ENCODE peak calls at places on chromosomes 6 and 20, in ten cellular contexts. S is K562, M is tibial nerve, B is A549, E is suprapubic skin, T is stomach, G is H1, J is esophagus muscularis mucosa, R is HepG2, V is sigmoid colon. Z is an unnamed sample.

GRCh38 chr20:47502271-47502730 is 614 bp downstream of the NCOA3 start:
- DNase-seq in S (peak), M (peak), B (no peak), E (no peak), T (no peak), G (peak), J (no peak), R (no peak), V (no peak), Z (no peak)

GRCh38 chr6:42440027-42440426 is 11.7 kb downstream of the TRERF1 start:
- DNase-seq in S (no peak), M (no peak), B (no peak), E (no peak), T (no peak), G (peak), J (no peak), R (no peak), V (no peak), Z (no peak)

GRCh38 chr6:110410534-110410933 is 4.8 kb downstream of the DDO start:
- DNase-seq in S (no peak), M (no peak), B (no peak), E (no peak), T (no peak), G (no peak), J (no peak), R (no peak), V (no peak), Z (no peak)

GRCh38 chr6:111122458-111123286 is 35.4 kb downstream of the SLC16A10 start:
- DNase-seq in S (no peak), M (no peak), B (no peak), E (no peak), T (no peak), G (no peak), J (no peak), R (no peak), V (no peak), Z (no peak)

GRCh38 chr20:55535366-55535765 is 470.0 kb downstream of the CBLN4 start:
- DNase-seq in S (no peak), M (no peak), B (no peak), E (no peak), T (no peak), G (no peak), J (no peak), R (no peak), V (no peak), Z (no peak)

GRCh38 chr6:5499644-5500306 is 238.5 kb downstream of the FARS2 start:
- DNase-seq in S (no peak), M (no peak), B (no peak), E (no peak), T (no peak), G (no peak), J (no peak), R (no peak), V (no peak), Z (no peak)

GRCh38 chr6:105993341-105993740 is 92.8 kb upstream of the PRDM1 start:
- DNase-seq in S (no peak), M (no peak), B (no peak), E (no peak), T (no peak), G (no peak), J (no peak), R (no peak), V (no peak), Z (no peak)

GRCh38 chr6:51218181-51218580 is 399.5 kb downstream of the TFAP2B start:
- DNase-seq in S (no peak), M (no peak), B (no peak), E (no peak), T (no peak), G (no peak), J (no peak), R (no peak), V (no peak), Z (no peak)

GRCh38 chr6:66897576-66897975 is 1190.5 kb upstream of the EYS start:
- DNase-seq in S (no peak), M (peak), B (peak), E (no peak), T (no peak), G (peak), J (no peak), R (peak), V (no peak), Z (no peak)

GRCh38 chr6:67362976-67363375 is 1272.1 kb upstream of the ADGRB3 start:
- DNase-seq in S (peak), M (no peak), B (no peak), E (no peak), T (no peak), G (no peak), J (no peak), R (no peak), V (no peak), Z (no peak)

GRCh38 chr6:5181494-5182287 is 79.1 kb downstream of the LYRM4 start:
- DNase-seq in S (no peak), M (no peak), B (peak), E (no peak), T (no peak), G (no peak), J (no peak), R (no peak), V (no peak), Z (no peak)

GRCh38 chr6:82396964-82397761 is 33.5 kb downstream of the TPBG start:
- DNase-seq in S (no peak), M (no peak), B (peak), E (no peak), T (no peak), G (no peak), J (no peak), R (no peak), V (no peak), Z (no peak)

GRCh38 chr6:81166770-81167169 is 585.7 kb downstream of the TENT5A start:
- DNase-seq in S (no peak), M (no peak), B (no peak), E (no peak), T (no peak), G (no peak), J (no peak), R (no peak), V (no peak), Z (peak)

GRCh38 chr6:22880686-22881433 is 311.5 kb downstream of the HDGFL1 start:
- DNase-seq in S (no peak), M (no peak), B (peak), E (no peak), T (no peak), G (no peak), J (no peak), R (peak), V (no peak), Z (no peak)

GRCh38 chr6:109379706-109380105 is 2.6 kb downstream of the CD164 start:
- DNase-seq in S (peak), M (no peak), B (no peak), E (no peak), T (no peak), G (no peak), J (no peak), R (no peak), V (no peak), Z (no peak)

GRCh38 chr6:70080443-70081062 is 214.2 kb downstream of the COL19A1 start:
- DNase-seq in S (no peak), M (no peak), B (no peak), E (no peak), T (no peak), G (no peak), J (no peak), R (no peak), V (no peak), Z (no peak)

GRCh38 chr6:112251170-112251945 is 3.0 kb downstream of the LAMA4 start:
- DNase-seq in S (no peak), M (peak), B (no peak), E (no peak), T (no peak), G (no peak), J (no peak), R (no peak), V (peak), Z (peak)

GRCh38 chr6:47700051-47700450 is 1.7 kb downstream of the ADGRF4 start:
- DNase-seq in S (no peak), M (no peak), B (peak), E (no peak), T (no peak), G (no peak), J (peak), R (no peak), V (no peak), Z (no peak)
- TF ChIP-seq EP300 in S (no peak), M (no peak), B (no peak), E (no peak), T (no peak), G (no peak), J (no peak), R (no peak), V (no peak), Z (no peak)

GRCh38 chr20:54195483-54196472 is 12.1 kb upstream of the PFDN4 start:
- DNase-seq in S (no peak), M (no peak), B (peak), E (no peak), T (no peak), G (no peak), J (peak), R (peak), V (no peak), Z (no peak)

GRCh38 chr20:54193817-54194216 is 14.1 kb upstream of the PFDN4 start:
- DNase-seq in S (no peak), M (no peak), B (no peak), E (no peak), T (no peak), G (no peak), J (peak), R (no peak), V (no peak), Z (no peak)

GRCh38 chr20:54197621-54198604 is 10.0 kb upstream of the PFDN4 start:
- DNase-seq in S (no peak), M (no peak), B (peak), E (no peak), T (no peak), G (no peak), J (peak), R (peak), V (no peak), Z (no peak)

GRCh38 chr20:54199283-54199682 is 8.6 kb upstream of the PFDN4 start:
- DNase-seq in S (no peak), M (no peak), B (no peak), E (no peak), T (no peak), G (no peak), J (peak), R (no peak), V (no peak), Z (no peak)

DNA sequence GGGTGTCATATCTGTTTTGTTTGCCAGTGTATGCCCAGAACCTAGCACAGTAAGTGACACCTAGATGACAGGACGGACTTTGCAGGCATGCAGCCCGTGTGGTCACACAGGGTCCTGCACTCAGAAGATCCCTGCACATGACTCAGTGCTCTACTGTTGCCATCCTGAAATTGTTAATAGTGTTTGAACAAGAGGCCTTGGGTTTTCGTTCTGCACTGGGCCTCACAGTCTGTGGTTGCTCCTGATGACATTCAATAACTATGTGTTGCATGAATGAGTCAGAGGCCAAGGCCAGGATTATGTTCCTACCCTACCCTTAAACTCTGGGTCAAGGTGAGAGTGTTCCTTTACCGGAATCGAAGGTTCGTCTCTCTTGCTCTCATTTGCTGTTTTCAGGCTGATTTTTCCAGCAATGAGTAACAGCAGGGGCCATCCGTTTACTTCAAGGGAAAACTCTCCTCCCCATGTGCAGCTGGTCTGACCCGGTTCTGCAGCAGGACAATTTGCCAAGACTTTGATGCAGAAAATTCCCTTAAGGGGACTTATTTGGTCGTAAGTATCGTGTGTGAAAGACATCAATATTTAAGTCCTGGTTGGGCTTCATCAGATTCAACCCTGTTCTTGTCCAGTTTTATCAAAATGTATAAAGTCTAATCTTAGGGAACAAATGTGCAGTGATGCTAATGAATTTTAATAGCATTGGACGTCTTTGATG is 13.0 kb upstream of the PFDN4 start:
- DNase-seq in S (no peak), M (no peak), B (peak), E (no peak), T (no peak), G (no peak), J (peak), R (peak), V (no peak), Z (no peak)
- TF ChIP-seq CTCF in S (no peak), M (no peak), B (no peak), E (peak), T (no peak), G (peak), J (no peak), R (peak), V (no peak), Z (no peak)

DNA sequence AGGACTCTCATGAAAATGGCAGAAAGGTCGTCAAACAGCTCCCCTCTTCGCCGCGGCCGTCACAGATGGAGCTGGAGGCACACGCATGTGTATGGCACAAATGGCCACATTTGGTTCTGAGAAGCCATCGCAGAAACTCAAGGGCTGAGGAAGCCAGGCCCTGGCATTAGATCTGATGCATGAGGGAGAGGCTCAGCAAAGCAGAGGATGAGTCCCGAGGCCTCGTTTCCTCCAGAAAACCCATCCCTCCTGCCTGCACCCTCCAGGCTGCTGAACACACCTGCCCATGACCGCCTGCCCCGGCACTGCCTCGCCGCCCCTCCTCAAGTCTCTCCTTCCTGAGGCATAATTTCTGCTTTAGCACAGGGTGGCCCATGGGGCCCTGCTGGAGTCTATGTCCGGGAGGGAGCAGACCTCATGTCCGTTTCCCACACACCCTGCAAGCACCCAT is 240.3 kb downstream of the DLL1 start:
- DNase-seq in S (no peak), M (no peak), B (no peak), E (peak), T (peak), G (no peak), J (no peak), R (no peak), V (no peak), Z (peak)
- H3K27ac ChIP-seq in S (no peak), M (no peak), B (no peak), E (no peak), T (peak), G (no peak), J (peak), R (no peak), V (peak), Z (no peak)

DNA sequence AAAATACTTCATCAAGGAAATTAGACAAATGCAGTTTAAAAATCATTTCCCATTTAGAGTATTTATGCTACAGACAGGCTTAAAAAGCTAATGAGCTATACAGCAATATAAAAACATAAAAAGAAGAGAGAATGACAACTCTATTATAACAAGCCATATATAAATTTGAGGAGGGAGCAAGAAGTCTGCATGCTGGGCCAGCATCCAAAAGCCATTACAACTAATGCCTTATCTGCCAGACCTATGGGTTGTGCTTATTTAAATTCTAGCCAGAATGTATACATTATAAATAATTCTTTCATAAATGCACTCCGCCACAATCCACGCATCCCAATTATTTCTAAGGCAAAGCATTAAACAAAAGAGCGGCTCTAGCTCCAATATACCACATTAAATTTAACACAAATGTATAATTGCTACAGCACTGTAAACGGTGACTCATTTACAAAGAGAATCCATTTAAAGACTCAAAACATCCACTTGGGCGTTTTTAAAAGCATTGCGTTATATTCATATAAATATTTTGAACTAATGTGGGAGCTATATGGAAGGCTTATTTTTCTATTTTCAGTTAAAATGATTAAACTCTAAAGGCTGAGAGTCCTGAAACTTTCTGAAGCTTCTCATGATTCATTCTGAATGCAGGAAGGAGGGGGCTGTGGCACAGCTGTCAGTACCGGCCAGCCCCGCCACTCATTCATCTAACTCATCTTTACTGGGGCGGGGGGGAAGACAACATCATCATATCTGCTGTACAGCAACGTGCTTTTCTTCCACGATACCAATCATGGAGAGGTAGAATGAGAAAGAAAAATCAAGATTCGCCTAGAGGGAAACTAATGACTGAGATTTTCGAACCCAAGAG is 37.7 kb upstream of the RAB22A start:
- DNase-seq in S (no peak), M (no peak), B (no peak), E (no peak), T (no peak), G (no peak), J (no peak), R (no peak), V (no peak), Z (no peak)
- TF ChIP-seq EP300 in S (no peak), M (no peak), B (no peak), E (no peak), T (no peak), G (no peak), J (no peak), R (no peak), V (no peak), Z (no peak)